ENCODE peak calls at places on chromosomes 11 and 22, in seven cellular contexts. Y is astrocyte of the hippocampus; M is stimulated activated CD4-positive, alpha-beta T cell treated with anti-CD3 and anti-CD28 coated beads, Interleukin-2, amount 100 ng/mL, for 48 hours; V is Ammon's horn; R is mucosa of gallbladder; E is activated CD4-positive, alpha-beta T cell treated with anti-CD3 and anti-CD28 coated beads, Interleukin-2, amount 10 ng/mL, durations not matched to agents 7 days and 5 days; Z is endothelial cell. P is an unnamed sample.

GRCh38 chr11:129699711-129700304 is 115.8 kb upstream of the TMEM45B start:
- DNase-seq in E (no peak), V (no peak), R (no peak), Y (no peak), M (no peak), Z (no peak), P (no peak)

GRCh38 chr11:111936045-111936400 is 1.1 kb upstream of the DIXDC1 start:
- DNase-seq in Y (no peak), Z (no peak), V (no peak), M (no peak), E (no peak), R (no peak), P (no peak)

GRCh38 chr11:126082251-126083109 is 19.8 kb upstream of the CDON start:
- DNase-seq in M (no peak), Z (no peak), R (no peak), E (no peak), V (peak), Y (peak), P (no peak)

GRCh38 chr22:44298331-44299087 is 14.2 kb downstream of the SHISAL1 start:
- DNase-seq in E (no peak), R (no peak), M (no peak), V (no peak), Z (no peak), Y (no peak), P (no peak)

GRCh38 chr22:22692707-22693530 is 48.5 kb downstream of the GGTLC2 start:
- DNase-seq in V (no peak), R (peak), Y (peak), Z (peak), E (peak), M (peak), P (peak)

GRCh38 chr11:112734207-112734606 is 227.0 kb upstream of the NCAM1 start:
- DNase-seq in R (peak), M (no peak), Z (peak), Y (peak), V (no peak), E (no peak), P (no peak)

GRCh38 chr11:125069796-125070195 is 6.7 kb downstream of the SLC37A2 start:
- DNase-seq in M (no peak), Z (no peak), E (no peak), V (no peak), R (peak), Y (no peak), P (no peak)

GRCh38 chr22:29988719-29989118 is 91.5 kb upstream of the HORMAD2 start:
- DNase-seq in V (peak), E (no peak), R (no peak), M (no peak), Z (no peak), Y (no peak), P (no peak)

GRCh38 chr22:30573594-30574094 is 821 bp downstream of the GAL3ST1 start:
- DNase-seq in V (no peak), Y (no peak), E (no peak), M (no peak), Z (no peak), R (peak), P (no peak)

GRCh38 chr22:19057999-19058491 is 64.2 kb downstream of the DGCR2 start:
- DNase-seq in V (no peak), R (no peak), E (no peak), M (no peak), Y (no peak), Z (no peak), P (no peak)

P was measured in K562.